ENCODE peak calls at places on chromosomes 2 and 18, in six cellular contexts. One of them, this sample, is unnamed.

GRCh38 chr2:144642892-144643291 is 123.0 kb upstream of the ZEB2 start:
- DNase-seq in GM13976: no peak
- DNase-seq in B cell: no peak
- DNase-seq in body of pancreas: no peak
- DNase-seq in left ventricle myocardium inferior: no peak
- DNase-seq in lower lobe of right lung: no peak
- DNase-seq in this sample: no peak

GRCh38 chr2:114368705-114369104 is 73.7 kb upstream of the DPP10 start:
- DNase-seq in GM13976: no peak
- DNase-seq in B cell: no peak
- DNase-seq in body of pancreas: no peak
- DNase-seq in left ventricle myocardium inferior: no peak
- DNase-seq in lower lobe of right lung: no peak
- DNase-seq in this sample: no peak

GRCh38 chr2:222722327-222722946 is 51.0 kb downstream of the MOGAT1 start:
- DNase-seq in GM13976: peak
- DNase-seq in B cell: no peak
- DNase-seq in body of pancreas: no peak
- DNase-seq in left ventricle myocardium inferior: peak
- DNase-seq in lower lobe of right lung: no peak
- DNase-seq in this sample: peak

GRCh38 chr2:176686328-176686727 is 417.1 kb downstream of the MTX2 start:
- DNase-seq in GM13976: no peak
- DNase-seq in B cell: no peak
- DNase-seq in body of pancreas: no peak
- DNase-seq in left ventricle myocardium inferior: no peak
- DNase-seq in lower lobe of right lung: no peak
- DNase-seq in this sample: no peak

GRCh38 chr2:85369500-85369899 is 14.9 kb downstream of the ELMOD3 start:
- DNase-seq in GM13976: no peak
- DNase-seq in B cell: no peak
- DNase-seq in body of pancreas: no peak
- DNase-seq in left ventricle myocardium inferior: no peak
- DNase-seq in lower lobe of right lung: no peak
- DNase-seq in this sample: no peak

GRCh38 chr18:3498705-3499451 is 48.9 kb downstream of the TGIF1 start:
- DNase-seq in GM13976: peak
- DNase-seq in B cell: peak
- DNase-seq in body of pancreas: peak
- DNase-seq in left ventricle myocardium inferior: peak
- DNase-seq in lower lobe of right lung: peak
- DNase-seq in this sample: peak

GRCh38 chr2:8304821-8305766 is 376.8 kb upstream of the ID2 start:
- DNase-seq in GM13976: no peak
- DNase-seq in B cell: no peak
- DNase-seq in body of pancreas: no peak
- DNase-seq in left ventricle myocardium inferior: no peak
- DNase-seq in lower lobe of right lung: no peak
- DNase-seq in this sample: no peak

GRCh38 chr2:236794558-236794957 is 224.9 kb downstream of the ACKR3 start:
- DNase-seq in GM13976: no peak
- DNase-seq in B cell: no peak
- DNase-seq in body of pancreas: no peak
- DNase-seq in left ventricle myocardium inferior: no peak
- DNase-seq in lower lobe of right lung: no peak
- DNase-seq in this sample: no peak

GRCh38 chr2:141728886-141729285 is 401.9 kb downstream of the LRP1B start:
- DNase-seq in GM13976: no peak
- DNase-seq in B cell: no peak
- DNase-seq in body of pancreas: no peak
- DNase-seq in left ventricle myocardium inferior: no peak
- DNase-seq in lower lobe of right lung: no peak
- DNase-seq in this sample: no peak

GRCh38 chr2:67341012-67341318 is 56.2 kb upstream of the ETAA1 start:
- DNase-seq in GM13976: no peak
- DNase-seq in B cell: no peak
- DNase-seq in body of pancreas: no peak
- DNase-seq in left ventricle myocardium inferior: no peak
- DNase-seq in lower lobe of right lung: no peak
- DNase-seq in this sample: no peak

GRCh38 chr2:126774761-126775160 is 118.8 kb downstream of the GYPC start:
- DNase-seq in GM13976: no peak
- DNase-seq in B cell: no peak
- DNase-seq in body of pancreas: no peak
- DNase-seq in left ventricle myocardium inferior: no peak
- DNase-seq in lower lobe of right lung: no peak
- DNase-seq in this sample: no peak

GRCh38 chr18:58057291-58057965 is 13.4 kb downstream of the NEDD4L start:
- DNase-seq in GM13976: no peak
- DNase-seq in B cell: no peak
- DNase-seq in body of pancreas: no peak
- DNase-seq in left ventricle myocardium inferior: no peak
- DNase-seq in lower lobe of right lung: no peak
- DNase-seq in this sample: no peak

GRCh38 chr2:15154289-15154688 is 406.8 kb downstream of the NBAS start:
- DNase-seq in GM13976: no peak
- DNase-seq in B cell: no peak
- DNase-seq in body of pancreas: no peak
- DNase-seq in left ventricle myocardium inferior: no peak
- DNase-seq in lower lobe of right lung: no peak
- DNase-seq in this sample: no peak

GRCh38 chr18:33440011-33440383 is 524 bp downstream of the CCDC178 start:
- DNase-seq in GM13976: peak
- DNase-seq in B cell: no peak
- DNase-seq in body of pancreas: peak
- DNase-seq in left ventricle myocardium inferior: peak
- DNase-seq in lower lobe of right lung: no peak
- DNase-seq in this sample: peak

GRCh38 chr2:159760321-159760720 is 37.7 kb downstream of the CD302 start:
- DNase-seq in GM13976: no peak
- DNase-seq in B cell: no peak
- DNase-seq in body of pancreas: no peak
- DNase-seq in left ventricle myocardium inferior: no peak
- DNase-seq in lower lobe of right lung: no peak
- DNase-seq in this sample: no peak

GRCh38 chr2:204428675-204429074 is 116.6 kb upstream of the PARD3B start:
- DNase-seq in GM13976: no peak
- DNase-seq in B cell: no peak
- DNase-seq in body of pancreas: no peak
- DNase-seq in left ventricle myocardium inferior: no peak
- DNase-seq in lower lobe of right lung: no peak
- DNase-seq in this sample: no peak

GRCh38 chr2:85886585-85886984 is 2.2 kb downstream of the ST3GAL5 start:
- DNase-seq in GM13976: no peak
- DNase-seq in B cell: no peak
- DNase-seq in body of pancreas: peak
- DNase-seq in left ventricle myocardium inferior: no peak
- DNase-seq in lower lobe of right lung: peak
- DNase-seq in this sample: no peak

GRCh38 chr2:88880441-88880953 is 189.0 kb downstream of the RPIA start:
- DNase-seq in GM13976: no peak
- DNase-seq in B cell: peak
- DNase-seq in body of pancreas: peak
- DNase-seq in left ventricle myocardium inferior: no peak
- DNase-seq in lower lobe of right lung: no peak
- DNase-seq in this sample: no peak

GRCh38 chr2:206558492-206558891 is 83.8 kb upstream of the FAM237A start:
- DNase-seq in GM13976: no peak
- DNase-seq in B cell: no peak
- DNase-seq in body of pancreas: no peak
- DNase-seq in left ventricle myocardium inferior: no peak
- DNase-seq in lower lobe of right lung: no peak
- DNase-seq in this sample: no peak

GRCh38 chr2:110219496-110220192 is 7.3 kb upstream of the MTLN start:
- DNase-seq in GM13976: no peak
- DNase-seq in B cell: no peak
- DNase-seq in body of pancreas: no peak
- DNase-seq in left ventricle myocardium inferior: no peak
- DNase-seq in lower lobe of right lung: no peak
- DNase-seq in this sample: no peak

GRCh38 chr18:79941473-79942119 is 9.9 kb downstream of the SLC66A2 start:
- DNase-seq in GM13976: no peak
- DNase-seq in B cell: no peak
- DNase-seq in body of pancreas: peak
- DNase-seq in left ventricle myocardium inferior: no peak
- DNase-seq in lower lobe of right lung: peak
- DNase-seq in this sample: no peak

GRCh38 chr2:231297108-231297908 is 98.2 kb upstream of the B3GNT7 start:
- DNase-seq in GM13976: peak
- DNase-seq in B cell: peak
- DNase-seq in body of pancreas: peak
- DNase-seq in left ventricle myocardium inferior: peak
- DNase-seq in lower lobe of right lung: peak
- DNase-seq in this sample: peak

GRCh38 chr18:54769526-54770464 is 58.5 kb upstream of the RAB27B start:
- DNase-seq in GM13976: no peak
- DNase-seq in B cell: no peak
- DNase-seq in body of pancreas: no peak
- DNase-seq in left ventricle myocardium inferior: no peak
- DNase-seq in lower lobe of right lung: no peak
- DNase-seq in this sample: no peak

GRCh38 chr2:109721117-109721504 is 73.0 kb upstream of the RGPD5 start:
- DNase-seq in GM13976: no peak
- DNase-seq in B cell: no peak
- DNase-seq in body of pancreas: no peak
- DNase-seq in left ventricle myocardium inferior: no peak
- DNase-seq in lower lobe of right lung: no peak
- DNase-seq in this sample: no peak

GRCh38 chr2:54838585-54839035 is 115.1 kb downstream of the EML6 start:
- DNase-seq in GM13976: peak
- DNase-seq in B cell: peak
- DNase-seq in body of pancreas: peak
- DNase-seq in left ventricle myocardium inferior: peak
- DNase-seq in lower lobe of right lung: peak
- DNase-seq in this sample: peak

DNA sequence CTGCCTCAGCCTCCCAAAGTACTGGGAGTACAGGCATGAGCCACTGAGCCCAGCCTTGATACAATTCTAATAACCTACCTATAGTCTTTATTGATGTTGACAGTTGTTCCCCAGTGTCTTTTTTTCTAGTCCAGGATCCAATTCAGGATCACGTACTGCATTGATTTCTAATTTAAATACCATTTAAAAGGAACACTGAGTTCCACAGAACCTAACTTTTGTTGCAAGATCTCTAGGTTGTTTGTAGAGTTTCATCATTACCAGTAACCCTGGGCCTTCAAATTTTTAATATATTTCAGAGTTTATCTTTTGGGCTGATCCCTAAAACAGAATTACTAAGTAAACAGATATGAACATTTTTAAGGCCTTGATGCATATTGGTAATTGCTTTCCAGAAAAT is 21.1 kb upstream of the TMBIM1 start:
- DNase-seq in GM13976: no peak
- DNase-seq in B cell: no peak
- DNase-seq in body of pancreas: no peak
- DNase-seq in left ventricle myocardium inferior: no peak
- DNase-seq in lower lobe of right lung: no peak
- DNase-seq in this sample: no peak
- TF ChIP-seq CTCF in GM13976: no peak
- TF ChIP-seq CTCF in B cell: no peak
- TF ChIP-seq CTCF in body of pancreas: no peak
- TF ChIP-seq CTCF in left ventricle myocardium inferior: no peak
- TF ChIP-seq CTCF in lower lobe of right lung: no peak
- TF ChIP-seq CTCF in this sample: no peak

DNA sequence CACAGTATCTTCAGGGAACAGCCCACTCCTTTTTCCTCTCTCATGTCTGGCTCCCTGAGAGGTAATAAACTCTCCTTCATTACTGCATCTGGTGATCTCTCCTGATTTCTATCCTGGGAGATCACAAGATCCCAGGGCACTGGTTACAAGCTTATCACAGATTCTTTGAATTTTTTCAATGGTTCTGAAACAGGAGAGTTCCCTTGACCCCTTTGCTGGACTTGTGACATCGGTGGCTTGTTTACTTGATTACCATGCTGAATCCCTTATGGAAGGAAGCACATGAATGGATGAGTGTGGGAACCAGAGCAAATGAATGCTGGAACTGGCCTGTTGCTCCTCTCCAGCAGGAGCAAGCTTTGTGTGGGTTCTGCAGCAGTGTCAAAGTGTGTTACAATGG is 67.2 kb upstream of the HNMT start:
- DNase-seq in GM13976: no peak
- DNase-seq in B cell: no peak
- DNase-seq in body of pancreas: no peak
- DNase-seq in left ventricle myocardium inferior: no peak
- DNase-seq in lower lobe of right lung: no peak
- DNase-seq in this sample: no peak
- TF ChIP-seq CTCF in GM13976: no peak
- TF ChIP-seq CTCF in B cell: no peak
- TF ChIP-seq CTCF in body of pancreas: no peak
- TF ChIP-seq CTCF in left ventricle myocardium inferior: no peak
- TF ChIP-seq CTCF in lower lobe of right lung: no peak
- TF ChIP-seq CTCF in this sample: no peak

GRCh38 chr2:11710210-11710609 is 36.2 kb upstream of the LPIN1 start:
- DNase-seq in GM13976: no peak
- DNase-seq in B cell: no peak
- DNase-seq in body of pancreas: peak
- DNase-seq in left ventricle myocardium inferior: no peak
- DNase-seq in lower lobe of right lung: no peak
- DNase-seq in this sample: no peak
- TF ChIP-seq CTCF in GM13976: no peak
- TF ChIP-seq CTCF in B cell: no peak
- TF ChIP-seq CTCF in body of pancreas: no peak
- TF ChIP-seq CTCF in left ventricle myocardium inferior: no peak
- TF ChIP-seq CTCF in lower lobe of right lung: no peak
- TF ChIP-seq CTCF in this sample: no peak

GRCh38 chr2:137205324-137205723 is 440.0 kb downstream of the THSD7B start:
- DNase-seq in GM13976: no peak
- DNase-seq in B cell: no peak
- DNase-seq in body of pancreas: no peak
- DNase-seq in left ventricle myocardium inferior: no peak
- DNase-seq in lower lobe of right lung: no peak
- DNase-seq in this sample: no peak

GRCh38 chr2:137199751-137200150 is 434.4 kb downstream of the THSD7B start:
- DNase-seq in GM13976: no peak
- DNase-seq in B cell: no peak
- DNase-seq in body of pancreas: no peak
- DNase-seq in left ventricle myocardium inferior: no peak
- DNase-seq in lower lobe of right lung: no peak
- DNase-seq in this sample: no peak

GRCh38 chr2:137206064-137206463 is 440.7 kb downstream of the THSD7B start:
- DNase-seq in GM13976: no peak
- DNase-seq in B cell: no peak
- DNase-seq in body of pancreas: no peak
- DNase-seq in left ventricle myocardium inferior: no peak
- DNase-seq in lower lobe of right lung: no peak
- DNase-seq in this sample: no peak

GRCh38 chr2:137207030-137207429 is 441.7 kb downstream of the THSD7B start:
- DNase-seq in GM13976: no peak
- DNase-seq in B cell: no peak
- DNase-seq in body of pancreas: no peak
- DNase-seq in left ventricle myocardium inferior: no peak
- DNase-seq in lower lobe of right lung: no peak
- DNase-seq in this sample: no peak

DNA sequence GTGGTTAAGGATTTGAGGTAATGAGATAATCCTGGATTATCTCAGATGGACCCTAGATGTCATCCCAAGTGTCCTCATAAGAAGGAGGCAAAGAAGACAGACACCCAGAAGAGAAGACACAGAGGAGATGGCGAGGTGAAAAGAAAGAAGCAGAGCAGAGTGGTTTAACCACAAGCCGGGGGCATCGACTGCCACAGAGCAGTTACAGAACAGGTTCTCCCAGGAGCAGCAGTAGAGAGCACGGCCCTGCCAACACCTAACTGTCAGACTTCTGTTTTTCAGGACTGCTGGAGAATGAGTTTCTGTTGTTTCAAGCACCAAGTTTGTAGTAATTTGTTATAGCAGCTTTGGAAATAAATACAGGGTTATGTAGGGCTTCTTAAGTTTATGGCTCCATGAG is 437.0 kb downstream of the THSD7B start:
- DNase-seq in GM13976: no peak
- DNase-seq in B cell: no peak
- DNase-seq in body of pancreas: no peak
- DNase-seq in left ventricle myocardium inferior: no peak
- DNase-seq in lower lobe of right lung: no peak
- DNase-seq in this sample: no peak
- TF ChIP-seq CTCF in GM13976: no peak
- TF ChIP-seq CTCF in B cell: no peak
- TF ChIP-seq CTCF in body of pancreas: no peak
- TF ChIP-seq CTCF in left ventricle myocardium inferior: no peak
- TF ChIP-seq CTCF in lower lobe of right lung: no peak
- TF ChIP-seq CTCF in this sample: no peak

This sample was measured in GM10248.